ENCODE peak calls at places on chromosomes 13 and 19, in seven cellular contexts. L, F, H, W, Y, K and G are unnamed samples.

GRCh38 chr19:20247016-20247683 is 80.1 kb downstream of the ZNF486 start:
- DNase-seq in L (no peak), H (no peak), W (peak), F (peak), K (no peak), Y (peak), G (no peak)

GRCh38 chr19:5455367-5456129 is at the start of gene ZNRF4:
- DNase-seq in K (no peak), W (no peak), F (no peak), L (no peak), H (no peak), Y (no peak), G (no peak)

GRCh38 chr13:42000836-42001235 is 39.9 kb upstream of the VWA8 start:
- DNase-seq in H (no peak), K (no peak), F (no peak), Y (no peak), W (no peak), L (no peak), G (no peak)

GRCh38 chr19:12543855-12544254 is 7.4 kb downstream of the ZNF564 start:
- DNase-seq in L (no peak), F (no peak), Y (no peak), K (no peak), W (peak), H (no peak), G (no peak)

GRCh38 chr19:1811942-1812425 is at the start of gene ATP8B3:
- DNase-seq in L (no peak), W (no peak), Y (no peak), K (no peak), H (no peak), F (no peak), G (no peak)

GRCh38 chr19:10288662-10289166 is 1.0 kb upstream of the ICAM5 start:
- DNase-seq in H (no peak), Y (peak), K (no peak), L (peak), F (no peak), W (peak), G (peak)

GRCh38 chr13:20193924-20194631 is 1.3 kb upstream of the GJB2 start:
- DNase-seq in H (no peak), W (no peak), Y (no peak), K (no peak), F (no peak), L (peak), G (no peak)

GRCh38 chr13:40589285-40590109 is 76.9 kb downstream of the FOXO1 start:
- DNase-seq in Y (peak), K (no peak), H (no peak), W (peak), F (peak), L (peak), G (no peak)

GRCh38 chr19:35757231-35757748 is 461 bp upstream of the HSPB6 start:
- DNase-seq in W (peak), Y (peak), L (no peak), F (peak), H (peak), K (peak), G (peak)

GRCh38 chr19:36113895-36114762 is 546 bp downstream of the POLR2I start:
- DNase-seq in H (no peak), W (peak), K (no peak), Y (peak), F (no peak), L (peak), G (no peak)

GRCh38 chr19:48965806-48966540 is 864 bp downstream of the FTL start:
- DNase-seq in H (peak), L (peak), F (peak), Y (peak), K (no peak), W (peak), G (no peak)

GRCh38 chr13:113545455-113545930 is 39.1 kb upstream of the TFDP1 start:
- DNase-seq in L (no peak), H (no peak), F (no peak), K (peak), Y (peak), W (no peak), G (no peak)

GRCh38 chr19:35555301-35556005 is 8.0 kb downstream of the ATP4A start:
- DNase-seq in W (peak), K (no peak), Y (peak), L (no peak), H (no peak), F (no peak), G (peak)

GRCh38 chr19:11191273-11191755 is 6.0 kb downstream of the KANK2 start:
- DNase-seq in K (no peak), Y (peak), H (peak), W (peak), F (no peak), L (no peak), G (peak)

GRCh38 chr13:35191883-35192282 is 249.8 kb downstream of the NBEA start:
- DNase-seq in W (peak), F (no peak), K (peak), Y (no peak), L (no peak), H (no peak), G (no peak)

GRCh38 chr13:33004454-33004853 is 11.8 kb upstream of the KL start:
- DNase-seq in F (no peak), W (peak), H (no peak), L (no peak), K (no peak), Y (no peak), G (no peak)

GRCh38 chr19:48858984-48859710 is 9.3 kb downstream of the PLEKHA4 start:
- DNase-seq in H (no peak), L (peak), F (no peak), W (no peak), K (no peak), Y (no peak), G (no peak)

GRCh38 chr13:97471721-97472120 is 37.8 kb downstream of the RAP2A start:
- DNase-seq in W (no peak), Y (no peak), L (no peak), K (no peak), H (no peak), F (no peak), G (no peak)